ENCODE peak calls at places on chromosomes 7 and 10, in nine cellular contexts. X is stomach, O is tibial nerve, Q is suprapubic skin, F is A549, R is HepG2, M is sigmoid colon, Y is ovary, J is transverse colon. D is an unnamed sample.

GRCh38 chr7:26156454-26157365 is 4.7 kb downstream of the NFE2L3 start:
- DNase-seq in Q (no peak), Y (no peak), J (peak), F (peak), R (peak), M (no peak), X (no peak), O (no peak), D (no peak)

GRCh38 chr10:28922861-28923260 is 245.5 kb downstream of the BAMBI start:
- DNase-seq in M (no peak), Y (no peak), F (no peak), X (no peak), Q (no peak), O (no peak), R (no peak), J (no peak), D (no peak)

GRCh38 chr10:98264378-98265065 is 3.5 kb downstream of the LOXL4 start:
- DNase-seq in M (no peak), R (no peak), O (no peak), Y (no peak), F (no peak), J (no peak), Q (no peak), X (no peak), D (no peak)

GRCh38 chr7:150556521-150557138 is 10.6 kb upstream of the GIMAP4 start:
- DNase-seq in M (no peak), R (no peak), J (no peak), O (no peak), X (no peak), Q (no peak), F (no peak), Y (no peak), D (no peak)

GRCh38 chr7:11170160-11170559 is 196.5 kb downstream of the PHF14 start:
- DNase-seq in X (no peak), R (no peak), O (no peak), F (no peak), M (no peak), Y (no peak), J (no peak), Q (no peak), D (no peak)

GRCh38 chr10:104300736-104301292 is 31.8 kb downstream of the GSTO2 start:
- DNase-seq in X (peak), J (peak), Y (peak), O (no peak), Q (no peak), R (no peak), M (peak), F (peak), D (no peak)

GRCh38 chr10:50439806-50440205 is 183.9 kb downstream of the SGMS1 start:
- DNase-seq in Q (no peak), F (no peak), X (no peak), O (no peak), R (no peak), M (no peak), J (no peak), Y (no peak), D (no peak)

GRCh38 chr7:2383543-2384274 is 19.7 kb upstream of the CHST12 start:
- DNase-seq in F (no peak), J (no peak), Q (no peak), X (no peak), O (no peak), R (no peak), Y (no peak), M (no peak), D (no peak)

GRCh38 chr10:4720463-4720862 is 105.5 kb upstream of the AKR1E2 start:
- DNase-seq in R (no peak), Y (no peak), O (no peak), F (no peak), X (no peak), M (no peak), Q (no peak), J (no peak), D (no peak)
- TF ChIP-seq EP300 in R (no peak), Y (no peak), O (no peak), F (no peak), X (no peak), M (no peak), Q (no peak), J (no peak), D (no peak)

GRCh38 chr7:5692845-5693278 is 88.6 kb downstream of the RNF216 start:
- DNase-seq in J (no peak), O (no peak), Y (no peak), Q (no peak), F (peak), M (no peak), R (no peak), X (no peak), D (no peak)
- TF ChIP-seq POLR2A in J (no peak), O (no peak), Y (no peak), Q (no peak), F (no peak), M (no peak), R (no peak), X (no peak), D (no peak)

DNA sequence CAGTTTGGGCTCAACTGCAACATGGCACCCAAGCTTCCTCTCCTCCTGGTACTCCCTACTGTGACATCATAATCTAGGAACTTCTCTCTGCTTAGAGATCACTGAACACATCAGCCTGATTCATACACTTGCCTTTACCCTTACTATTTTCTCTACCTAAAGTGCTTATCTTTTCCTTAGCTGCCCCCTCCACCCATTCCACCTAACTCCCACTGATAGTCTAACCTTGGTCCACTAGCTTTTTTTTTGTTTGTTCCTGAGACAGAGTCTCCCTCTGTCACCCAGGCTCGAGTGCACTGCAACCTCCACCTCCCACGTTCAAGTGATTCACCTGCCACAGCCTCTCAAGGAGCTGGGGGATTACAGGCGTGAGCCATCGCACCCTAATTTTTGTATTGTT is 15.9 kb downstream of the CUL2 start:
- DNase-seq in R (no peak), X (no peak), J (no peak), Q (no peak), M (no peak), F (no peak), O (no peak), Y (no peak), D (no peak)
- TF ChIP-seq EP300 in R (no peak), X (no peak), J (no peak), Q (no peak), M (no peak), F (no peak), O (no peak), Y (no peak), D (no peak)

DNA sequence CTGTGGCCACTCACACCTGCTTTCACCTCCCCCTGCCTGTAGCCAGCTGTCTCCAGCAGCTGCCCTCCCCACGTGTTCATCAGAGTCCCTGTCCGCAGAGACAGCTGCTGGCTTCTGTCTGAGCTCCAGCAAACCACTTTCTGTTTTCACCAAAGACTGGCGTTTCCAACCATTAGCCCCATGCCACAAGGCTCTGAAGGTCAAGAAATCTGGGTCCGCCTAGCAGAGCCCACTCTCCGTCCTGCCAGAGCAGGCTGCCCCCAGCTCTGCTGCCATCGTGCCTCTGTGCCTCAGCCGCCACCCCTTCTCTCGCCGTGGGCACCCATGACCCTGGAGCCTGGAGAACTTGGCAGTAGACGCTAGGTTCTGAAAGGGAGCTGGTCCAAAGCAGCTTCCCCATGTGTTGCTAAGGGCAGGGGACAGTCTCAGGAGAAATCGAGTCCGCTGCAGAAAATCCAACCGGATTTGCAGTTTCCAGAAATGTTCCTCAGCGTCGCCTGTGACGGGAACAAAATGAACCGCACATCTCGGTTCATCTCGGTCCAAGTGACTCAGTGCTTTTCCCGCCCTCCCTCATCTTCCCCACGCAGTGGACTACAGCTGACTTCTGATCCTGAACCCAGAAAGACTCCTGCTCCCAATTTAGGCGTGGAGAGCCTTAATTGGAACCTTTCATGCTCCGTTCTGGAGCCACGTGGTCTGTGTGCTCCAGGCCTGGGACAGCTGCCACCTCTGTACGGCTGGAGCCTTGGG is 28.0 kb downstream of the TMEM120A start:
- DNase-seq in J (no peak), O (no peak), R (no peak), X (no peak), Y (peak), Q (peak), M (peak), F (no peak), D (no peak)
- TF ChIP-seq POLR2A in J (no peak), O (no peak), R (no peak), X (no peak), Y (no peak), Q (no peak), M (no peak), F (no peak), D (no peak)

DNA sequence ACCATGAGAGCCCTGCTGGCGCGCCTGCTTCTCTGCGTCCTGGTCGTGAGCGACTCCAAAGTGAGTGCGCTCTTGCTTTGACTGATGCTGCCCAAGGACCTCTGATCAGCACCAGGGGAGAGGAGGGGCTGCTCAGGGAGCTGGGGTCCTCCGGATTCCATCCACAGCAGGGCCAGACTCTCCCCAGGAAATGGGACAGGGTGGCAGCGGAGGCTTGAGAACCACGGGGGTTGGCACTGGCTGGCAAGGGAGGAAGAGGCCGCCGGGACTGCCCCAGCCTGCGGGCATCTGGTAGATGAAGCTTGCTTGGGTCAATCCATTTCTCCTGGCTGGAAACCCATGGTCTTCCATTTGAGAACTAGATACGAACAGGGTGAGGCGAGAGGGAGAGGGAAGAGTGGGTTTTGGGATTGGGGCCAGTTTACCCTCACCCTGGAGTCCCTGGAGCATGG is 647 bp downstream of the PLAU start:
- DNase-seq in R (no peak), Y (no peak), J (no peak), X (no peak), Q (peak), M (no peak), F (no peak), O (no peak), D (peak)
- TF ChIP-seq EP300 in R (no peak), Y (no peak), J (no peak), X (no peak), Q (no peak), M (no peak), F (no peak), O (no peak), D (no peak)

GRCh38 chr7:97868788-97869187 is 3.4 kb downstream of the ASNS start:
- DNase-seq in F (no peak), R (no peak), X (no peak), Q (no peak), M (no peak), Y (no peak), J (no peak), O (no peak), D (no peak)

GRCh38 chr7:97873606-97874005 is 1.4 kb upstream of the ASNS start:
- DNase-seq in R (no peak), O (no peak), M (no peak), J (no peak), F (no peak), X (no peak), Q (no peak), Y (no peak), D (no peak)

GRCh38 chr7:97868314-97868713 is 3.9 kb downstream of the ASNS start:
- DNase-seq in R (no peak), Y (no peak), F (no peak), Q (no peak), J (no peak), O (no peak), X (no peak), M (no peak), D (no peak)

GRCh38 chr7:97871659-97872024 is 566 bp downstream of the ASNS start:
- DNase-seq in J (no peak), Y (peak), R (no peak), Q (no peak), O (no peak), X (no peak), F (no peak), M (no peak), D (no peak)

GRCh38 chr7:97872025-97872669 is at the start of gene ASNS:
- DNase-seq in X (peak), O (peak), Q (peak), M (peak), R (peak), F (peak), J (peak), Y (peak), D (peak)
- TF ChIP-seq POLR2A in X (no peak), O (peak), Q (no peak), M (peak), R (peak), F (peak), J (peak), Y (peak), D (peak)

GRCh38 chr7:86629-87028 is 105.7 kb upstream of the FAM20C start:
- DNase-seq in M (peak), Q (no peak), F (no peak), X (no peak), O (no peak), Y (peak), J (no peak), R (no peak), D (no peak)

GRCh38 chr7:87671-88070 is 104.7 kb upstream of the FAM20C start:
- DNase-seq in M (peak), X (no peak), F (no peak), R (no peak), Y (no peak), J (no peak), Q (no peak), O (no peak), D (peak)

GRCh38 chr7:88095-88926 is 104.1 kb upstream of the FAM20C start:
- DNase-seq in Y (peak), X (no peak), R (no peak), F (no peak), Q (no peak), M (peak), J (no peak), O (no peak), D (peak)

GRCh38 chr7:86116-86515 is 106.3 kb upstream of the FAM20C start:
- DNase-seq in M (peak), J (no peak), Y (no peak), F (no peak), Q (no peak), R (no peak), O (no peak), X (no peak), D (no peak)

GRCh38 chr7:87047-87446 is 105.3 kb upstream of the FAM20C start:
- DNase-seq in Y (peak), Q (no peak), J (no peak), F (no peak), O (no peak), R (no peak), X (peak), M (peak), D (no peak)
- TF ChIP-seq EP300 in Y (no peak), Q (no peak), J (no peak), F (no peak), O (no peak), R (no peak), X (no peak), M (no peak), D (no peak)

DNA sequence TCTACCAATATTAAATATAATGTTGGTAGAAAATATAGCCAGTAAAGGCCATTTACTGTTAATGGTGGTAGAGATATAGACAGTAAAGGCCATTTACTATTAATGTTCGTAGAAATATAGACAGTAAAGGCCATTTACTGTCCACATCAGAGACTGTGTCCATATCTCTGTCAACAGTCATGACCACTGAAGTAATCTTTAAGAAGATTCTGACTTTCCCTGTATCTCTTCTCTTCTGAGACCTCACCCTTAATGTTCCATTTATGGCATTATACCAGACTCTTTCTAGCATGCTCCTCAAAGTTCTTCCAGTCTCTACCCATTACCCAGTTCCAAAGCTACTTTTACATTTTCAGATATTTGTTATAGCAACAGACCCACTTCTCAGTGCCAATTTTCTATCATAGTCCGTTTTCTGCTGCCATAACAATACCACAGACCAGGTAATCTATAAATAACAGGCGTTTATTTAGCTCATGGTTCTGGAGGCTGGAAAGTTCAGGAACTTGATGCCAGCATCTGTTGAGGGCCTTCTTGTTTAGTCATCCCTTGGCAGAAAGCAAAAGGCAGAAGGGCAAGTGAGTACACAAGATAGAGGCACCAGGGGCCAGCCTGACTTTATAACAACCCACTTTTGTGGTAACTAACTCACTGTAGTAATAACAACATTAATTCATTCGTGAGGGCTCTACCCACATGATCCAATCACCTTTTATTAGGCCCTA is 7.9 kb upstream of the NUDCD3 start:
- DNase-seq in F (no peak), Y (no peak), J (no peak), Q (no peak), X (no peak), M (no peak), O (no peak), R (no peak), D (no peak)
- TF ChIP-seq POLR2A in F (no peak), Y (no peak), J (no peak), Q (no peak), X (no peak), M (no peak), O (no peak), R (no peak), D (no peak)